ENCODE peak calls at places on chromosomes 4 and X, in eight cellular contexts. W is heart left ventricle; B is CD8-positive, alpha-beta T cell; J is PC-3; K is H7; D is mucosa of descending colon; Z is lower leg skin; C is cardiac muscle cell. P is an unnamed sample.

GRCh38 chrX:140151316-140151715 is 186.0 kb upstream of the CXorf66 start:
- DNase-seq in J (peak), W (no peak), B (no peak), C (no peak), D (no peak), K (no peak), Z (no peak), P (no peak)

GRCh38 chr4:136505020-136505419 is 1027.3 kb downstream of the PCDH18 start:
- DNase-seq in D (no peak), K (no peak), Z (no peak), B (no peak), C (no peak), W (no peak), J (no peak), P (no peak)

GRCh38 chr4:122612540-122612939 is 8.3 kb downstream of the IL21 start:
- DNase-seq in Z (no peak), K (no peak), J (peak), D (no peak), B (no peak), C (no peak), W (no peak), P (no peak)

GRCh38 chr4:168560184-168560834 is 63.5 kb downstream of the PALLD start:
- DNase-seq in C (no peak), W (no peak), K (no peak), Z (no peak), D (peak), J (peak), B (no peak), P (no peak)

GRCh38 chr4:159764343-159764952 is 661.6 kb downstream of the RAPGEF2 start:
- DNase-seq in W (no peak), D (peak), K (peak), J (peak), Z (no peak), B (no peak), C (peak), P (peak)

GRCh38 chr4:87230806-87231205 is 10.4 kb upstream of the KLHL8 start:
- DNase-seq in C (no peak), Z (no peak), D (no peak), W (no peak), K (no peak), B (no peak), J (no peak), P (no peak)

GRCh38 chrX:30593435-30594200 is 16.1 kb upstream of the TASL start:
- DNase-seq in C (no peak), Z (no peak), W (no peak), K (no peak), D (peak), J (peak), B (peak), P (peak)

GRCh38 chrX:103941201-103941975 is 21.0 kb upstream of the TMSB15B start:
- DNase-seq in D (no peak), K (peak), W (no peak), Z (no peak), J (peak), C (peak), B (no peak), P (peak)

GRCh38 chrX:77930581-77930980 is 20.1 kb downstream of the ATP7A start:
- DNase-seq in C (no peak), J (no peak), D (no peak), K (no peak), B (no peak), W (no peak), Z (no peak), P (no peak)

GRCh38 chr4:55866973-55867574 is 13.6 kb downstream of the EXOC1 start:
- DNase-seq in D (peak), J (peak), B (peak), Z (peak), K (peak), W (no peak), C (peak), P (peak)

GRCh38 chr4:174084542-174084941 is 198.9 kb downstream of the FBXO8 start:
- DNase-seq in J (no peak), W (no peak), Z (no peak), C (peak), K (no peak), B (no peak), D (no peak), P (no peak)

GRCh38 chr4:189792819-189793618 is 147.7 kb upstream of the FRG1 start:
- DNase-seq in J (peak), K (peak), C (peak), B (peak), D (peak), W (peak), Z (peak), P (peak)

GRCh38 chr4:24659241-24659961 is 75.0 kb upstream of the DHX15 start:
- DNase-seq in Z (no peak), D (peak), K (no peak), B (no peak), W (no peak), J (peak), C (peak), P (peak)

GRCh38 chr4:150582881-150583286 is 933 bp downstream of the MAB21L2 start:
- DNase-seq in Z (no peak), B (no peak), K (peak), W (no peak), D (no peak), C (peak), J (no peak), P (peak)

GRCh38 chr4:147076179-147076578 is 130.5 kb upstream of the TTC29 start:
- DNase-seq in W (no peak), D (peak), J (no peak), B (no peak), K (no peak), C (no peak), Z (no peak), P (no peak)

GRCh38 chrX:70054391-70054790 is 4.7 kb upstream of the AWAT2 start:
- DNase-seq in C (no peak), B (no peak), W (no peak), D (no peak), J (no peak), Z (no peak), K (no peak), P (no peak)

GRCh38 chrX:33855251-33855650 is 276.9 kb downstream of the FAM47A start:
- DNase-seq in J (no peak), B (no peak), K (peak), C (no peak), D (no peak), W (no peak), Z (no peak), P (peak)

GRCh38 chrX:42499620-42500019 is 278.3 kb downstream of the PPP1R2C start:
- DNase-seq in K (no peak), W (no peak), B (no peak), D (no peak), J (no peak), Z (no peak), C (no peak), P (no peak)

GRCh38 chrX:131802836-131803626 is 220.1 kb upstream of the STK26 start:
- DNase-seq in K (peak), W (peak), B (peak), C (no peak), Z (no peak), D (no peak), J (peak), P (peak)

GRCh38 chr4:13875160-13875559 is 247.6 kb upstream of the BOD1L1 start:
- DNase-seq in K (no peak), W (no peak), Z (no peak), C (no peak), J (no peak), D (no peak), B (no peak), P (no peak)

GRCh38 chr4:157315968-157316367 is 95.4 kb downstream of the GRIA2 start:
- DNase-seq in W (no peak), J (peak), K (no peak), Z (no peak), B (no peak), C (no peak), D (no peak), P (no peak)

GRCh38 chrX:41192880-41193279 is 107.6 kb downstream of the USP9X start:
- DNase-seq in Z (no peak), D (no peak), C (no peak), J (no peak), B (no peak), K (no peak), W (no peak), P (no peak)

GRCh38 chr4:168777277-168777965 is 232.6 kb downstream of the CBR4 start:
- DNase-seq in W (no peak), K (no peak), J (no peak), Z (no peak), D (no peak), B (no peak), C (no peak), P (no peak)

GRCh38 chr4:169492436-169493163 is 119.8 kb downstream of the NEK1 start:
- DNase-seq in K (peak), Z (no peak), C (peak), J (peak), W (no peak), B (peak), D (peak), P (peak)

GRCh38 chrX:1391370-1391706 is 575 bp downstream of the SLC25A6 start:
- DNase-seq in D (no peak), Z (no peak), K (peak), J (peak), W (peak), C (no peak), B (no peak), P (peak)

GRCh38 chr4:145481164-145481941 is at the start of gene SMAD1:
- DNase-seq in W (peak), B (no peak), K (peak), C (peak), Z (peak), J (peak), D (peak), P (peak)

GRCh38 chr4:83386931-83387897 is 52.6 kb upstream of the HPSE start:
- DNase-seq in K (peak), B (no peak), Z (no peak), W (no peak), J (peak), C (peak), D (no peak), P (peak)

GRCh38 chr4:78951862-78952472 is 12.7 kb upstream of the PAQR3 start:
- DNase-seq in W (peak), J (peak), B (peak), D (peak), Z (no peak), C (peak), K (no peak), P (peak)

DNA sequence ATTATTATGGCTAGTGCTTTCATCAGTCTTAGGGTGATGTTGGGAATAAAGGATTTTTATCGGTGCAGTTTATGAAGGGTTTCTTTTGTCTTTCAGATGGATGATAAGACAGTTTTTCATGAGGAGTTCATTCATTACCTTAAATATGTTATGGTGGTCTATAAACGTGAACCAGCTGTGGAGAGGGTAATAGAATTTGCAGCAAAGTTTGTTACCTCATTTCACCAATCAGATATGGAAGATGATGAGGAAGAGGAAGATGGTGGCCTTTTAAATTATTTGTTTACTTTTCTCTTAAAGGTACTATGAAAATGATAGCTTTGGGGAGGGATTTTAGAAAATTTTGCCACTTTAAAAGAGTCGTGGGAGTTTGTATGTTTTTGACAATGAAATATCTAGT is 1.3 kb downstream of the NCAPG start:
- DNase-seq in J (no peak), B (no peak), C (no peak), K (no peak), Z (no peak), D (no peak), W (no peak), P (no peak)
- H3K4me3 ChIP-seq in J (peak), B (no peak), C (peak), K (peak), Z (no peak), D (no peak), W (peak), P (peak)

GRCh38 chr4:53490161-53490915 is 100.9 kb downstream of the LNX1 start:
- DNase-seq in Z (no peak), K (no peak), B (no peak), J (no peak), C (peak), W (no peak), D (no peak), P (no peak)
- H3K4me3 ChIP-seq in Z (no peak), K (no peak), B (no peak), J (no peak), C (no peak), W (no peak), D (no peak), P (no peak)

DNA sequence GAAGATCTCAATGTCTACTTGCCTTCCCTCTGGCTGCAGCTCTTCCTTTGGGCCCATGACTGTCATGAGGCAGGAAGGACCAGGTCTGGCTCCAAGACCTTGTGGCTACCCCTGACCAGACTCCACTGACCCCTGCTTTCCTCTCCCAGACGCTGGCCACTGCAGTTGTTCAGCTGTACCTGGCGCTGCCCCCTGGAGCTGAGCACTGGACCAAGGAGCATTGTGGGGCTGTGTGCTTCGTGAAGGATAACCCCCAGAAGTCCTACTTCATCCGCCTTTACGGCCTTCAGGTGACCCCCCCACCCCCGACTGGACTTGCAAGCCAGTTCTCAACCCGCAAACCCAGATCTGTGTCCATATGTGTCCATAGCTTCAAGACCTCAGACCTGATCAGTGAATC is 535 bp downstream of the WAS start:
- DNase-seq in D (no peak), J (no peak), K (peak), B (no peak), Z (no peak), W (no peak), C (no peak), P (no peak)
- H3K4me3 ChIP-seq in D (no peak), J (no peak), K (no peak), B (peak), Z (no peak), W (peak), C (no peak), P (no peak)

DNA sequence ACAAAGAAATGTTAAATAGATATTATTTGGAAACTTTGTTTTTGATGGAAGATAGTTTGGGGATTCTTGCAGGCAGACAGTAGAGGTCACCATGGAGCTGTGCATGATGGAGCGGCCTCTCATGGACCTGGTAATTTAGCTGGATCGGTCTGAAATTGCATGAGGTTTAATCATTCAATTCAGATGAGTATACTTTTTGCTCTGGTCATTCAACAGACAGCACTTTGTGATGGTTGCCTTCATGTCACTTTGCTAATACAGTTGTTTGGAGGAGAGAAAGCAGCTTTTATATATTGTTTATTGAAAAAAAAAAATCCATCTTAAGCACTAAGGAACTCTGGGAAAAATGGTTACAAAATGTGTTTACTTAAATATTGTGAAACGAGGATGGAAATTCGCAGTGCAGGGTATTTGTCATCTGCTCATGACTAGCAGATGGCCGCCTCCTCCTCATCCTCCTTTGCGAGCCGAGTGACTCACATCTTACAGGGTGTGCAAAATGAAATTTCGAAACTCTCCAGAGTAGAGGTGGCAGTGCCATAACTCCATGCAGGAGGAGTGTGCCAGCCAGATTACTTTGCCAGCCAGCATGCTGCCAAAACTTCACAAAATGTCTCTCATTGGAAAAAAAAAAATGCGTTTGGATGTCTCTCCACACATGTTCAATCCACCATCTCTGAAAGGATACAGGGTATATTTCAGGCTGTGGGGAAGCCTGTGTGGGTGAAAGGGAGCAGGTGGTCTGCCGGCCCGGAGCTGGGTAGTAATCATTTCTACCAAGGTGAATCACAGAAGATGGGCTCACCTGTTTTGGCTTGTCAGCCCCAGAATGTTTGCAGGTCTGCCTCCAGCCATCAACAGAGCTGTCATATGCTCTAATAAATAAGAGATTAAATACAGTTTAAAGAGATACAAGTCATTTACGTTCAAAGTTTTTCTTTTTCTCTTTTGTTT is 314.9 kb upstream of the DIPK2B start:
- DNase-seq in J (peak), Z (peak), W (peak), D (peak), B (peak), C (peak), K (peak), P (peak)
- H3K4me3 ChIP-seq in J (no peak), Z (no peak), W (no peak), D (no peak), B (no peak), C (no peak), K (no peak), P (no peak)

GRCh38 chr4:76197971-76198410 is 15.6 kb downstream of the SCARB2 start:
- DNase-seq in D (peak), B (peak), W (peak), K (no peak), Z (no peak), J (no peak), C (peak), P (no peak)
- H3K4me3 ChIP-seq in D (no peak), B (no peak), W (no peak), K (no peak), Z (no peak), J (no peak), C (no peak), P (no peak)

DNA sequence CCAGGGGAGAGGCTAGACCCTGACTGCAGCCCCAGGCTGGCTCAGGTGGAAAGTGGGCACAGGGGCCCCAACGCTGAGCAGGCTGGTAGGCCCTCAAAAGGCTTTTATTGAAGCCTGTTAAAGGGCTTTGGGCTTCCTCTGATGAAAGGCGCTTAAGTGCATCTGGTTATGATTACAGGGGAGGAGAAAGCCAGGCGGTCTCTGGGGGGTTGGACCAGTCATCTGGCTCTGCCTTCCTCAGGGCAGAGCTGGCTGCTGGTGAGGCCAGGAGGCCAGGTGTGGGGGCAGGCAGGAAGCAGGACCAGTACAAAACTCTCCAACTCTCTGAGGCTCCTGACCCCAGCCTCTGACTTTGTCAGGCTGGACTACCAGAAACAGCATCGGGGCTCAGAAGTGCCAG is 68.8 kb upstream of the BCOR start:
- DNase-seq in W (no peak), Z (no peak), C (no peak), J (no peak), B (no peak), K (peak), D (no peak), P (peak)
- H3K4me3 ChIP-seq in W (no peak), Z (no peak), C (no peak), J (no peak), B (peak), K (no peak), D (no peak), P (peak)

DNA sequence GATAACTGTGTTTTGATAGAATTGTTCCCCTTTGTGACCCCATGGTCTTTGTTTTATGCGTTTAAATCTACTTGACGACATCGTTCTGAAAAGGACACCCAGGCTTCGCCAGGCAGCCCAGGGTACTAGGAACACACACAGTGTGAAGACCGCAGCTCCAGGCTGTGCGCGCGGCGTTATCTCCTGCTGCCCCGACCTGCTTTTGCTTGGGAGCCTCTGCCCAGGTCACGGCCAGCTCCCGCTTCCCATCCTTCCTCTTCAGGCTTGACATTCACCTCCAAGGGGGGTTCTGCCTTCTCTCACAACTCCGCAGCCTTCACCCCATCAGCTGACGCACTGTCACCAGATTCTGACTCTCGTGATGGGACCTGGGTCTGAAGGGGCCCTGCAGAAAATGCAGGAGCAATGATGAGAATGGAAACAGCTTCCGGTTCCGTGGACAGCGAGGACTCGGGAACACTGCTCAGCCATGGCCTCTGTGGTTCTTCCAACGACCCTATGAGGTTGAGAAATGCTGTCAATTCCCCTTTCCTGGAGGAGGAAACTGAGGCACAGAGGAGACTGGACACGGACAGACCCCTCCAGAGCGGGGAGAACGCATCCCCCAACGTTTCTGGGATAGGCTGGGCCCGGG is 536 bp upstream of the HTRA3 start:
- DNase-seq in C (no peak), Z (no peak), B (no peak), J (no peak), D (no peak), K (peak), W (no peak), P (no peak)
- H3K4me3 ChIP-seq in C (peak), Z (no peak), B (no peak), J (peak), D (no peak), K (no peak), W (peak), P (peak)